ENCODE peak calls at places on chromosomes 2 and 18, in four cellular contexts. Q is psoas muscle, U is brain microvascular endothelial cell, W is tibial artery. I is an unnamed sample. For H3K27me3, the result is how much of the 10 kb centered on the place peaks cover.

GRCh38 chr2:64730551-64731305 is 77.0 kb upstream of the SERTAD2 start:
- DNase-seq in Q (peak), U (peak), W (peak), I (peak)

GRCh38 chr2:64988420-64989125 is 626 bp upstream of the SLC1A4 start:
- DNase-seq in Q (peak), U (peak), W (peak), I (peak)

GRCh38 chr18:14936313-14936712 is 188.3 kb downstream of the ANKRD30B start:
- DNase-seq in Q (no peak), U (no peak), W (no peak), I (no peak)

GRCh38 chr2:143034292-143035074 is 94.7 kb upstream of the ARHGAP15 start:
- DNase-seq in Q (no peak), U (peak), W (peak), I (peak)

GRCh38 chr18:72541871-72542690 is 2.1 kb downstream of the CBLN2 start:
- DNase-seq in Q (peak), U (no peak), W (no peak), I (peak)

GRCh38 chr2:225165052-225165451 is 122.8 kb upstream of the DOCK10 start:
- DNase-seq in Q (no peak), U (no peak), W (no peak), I (no peak)

GRCh38 chr2:2662847-2663356 is 331.8 kb upstream of the MYT1L start:
- DNase-seq in Q (no peak), U (no peak), W (no peak), I (no peak)

GRCh38 chr18:449374-449773 is 51.1 kb downstream of the COLEC12 start:
- DNase-seq in Q (peak), U (no peak), W (no peak), I (no peak)

GRCh38 chr2:29024882-29025430 is 43.9 kb downstream of the TOGARAM2 start:
- DNase-seq in Q (no peak), U (no peak), W (no peak), I (no peak)

GRCh38 chr18:57819671-57820460 is 16.8 kb upstream of the ATP8B1 start:
- DNase-seq in Q (peak), U (peak), W (peak), I (peak)

GRCh38 chr2:221572821-221573429 is 821 bp upstream of the EPHA4 start:
- DNase-seq in Q (peak), U (peak), W (peak), I (peak)

GRCh38 chr2:62565309-62565908 is 59.4 kb upstream of the TMEM17 start:
- DNase-seq in Q (no peak), U (no peak), W (no peak), I (no peak)

GRCh38 chr2:218517434-218518206 is 50.5 kb downstream of the USP37 start:
- DNase-seq in Q (no peak), U (peak), W (no peak), I (no peak)

GRCh38 chr18:31516432-31516831 is 18.5 kb downstream of the DSG2 start:
- DNase-seq in Q (no peak), U (no peak), W (no peak), I (no peak)

GRCh38 chr2:25401307-25402021 is 59.7 kb upstream of the DNMT3A start:
- DNase-seq in Q (no peak), U (no peak), W (no peak), I (no peak)

GRCh38 chr2:112494839-112495238 is 12.9 kb downstream of the TTL start:
- DNase-seq in Q (no peak), U (no peak), W (no peak), I (no peak)

GRCh38 chr2:220696280-220696669 is 875.8 kb downstream of the EPHA4 start:
- DNase-seq in Q (no peak), U (no peak), W (no peak), I (no peak)

GRCh38 chr2:229910832-229911412 is 10.9 kb downstream of the TRIP12 start:
- DNase-seq in Q (no peak), U (no peak), W (no peak), I (no peak)

GRCh38 chr2:31729442-31730092 is 148.8 kb upstream of the SRD5A2 start:
- DNase-seq in Q (no peak), U (peak), W (no peak), I (no peak)

GRCh38 chr18:23069481-23069880 is 65.8 kb upstream of the CABLES1 start:
- DNase-seq in Q (no peak), U (no peak), W (no peak), I (no peak)

GRCh38 chr2:38416296-38417036 is 39.4 kb upstream of the ATL2 start:
- DNase-seq in Q (no peak), U (no peak), W (no peak), I (peak)

GRCh38 chr2:232809349-232810124 is 33.2 kb upstream of the KCNJ13 start:
- DNase-seq in Q (peak), U (no peak), W (no peak), I (no peak)

GRCh38 chr2:217412299-217412698 is 552.4 kb upstream of the TNP1 start:
- DNase-seq in Q (no peak), U (no peak), W (no peak), I (no peak)

GRCh38 chr2:217412721-217413120 is 552.9 kb upstream of the TNP1 start:
- DNase-seq in Q (no peak), U (no peak), W (peak), I (no peak)

GRCh38 chr2:217413193-217413592 is 553.3 kb upstream of the TNP1 start:
- DNase-seq in Q (no peak), U (no peak), W (peak), I (no peak)

GRCh38 chr2:217415316-217415715 is 555.5 kb upstream of the TNP1 start:
- DNase-seq in Q (no peak), U (no peak), W (no peak), I (no peak)

GRCh38 chr2:217414429-217414828 is 554.6 kb upstream of the TNP1 start:
- DNase-seq in Q (no peak), U (no peak), W (no peak), I (no peak)
- H3K27me3 ChIP-seq in Q (under half), U (under half), W (under half), I (under half)

DNA sequence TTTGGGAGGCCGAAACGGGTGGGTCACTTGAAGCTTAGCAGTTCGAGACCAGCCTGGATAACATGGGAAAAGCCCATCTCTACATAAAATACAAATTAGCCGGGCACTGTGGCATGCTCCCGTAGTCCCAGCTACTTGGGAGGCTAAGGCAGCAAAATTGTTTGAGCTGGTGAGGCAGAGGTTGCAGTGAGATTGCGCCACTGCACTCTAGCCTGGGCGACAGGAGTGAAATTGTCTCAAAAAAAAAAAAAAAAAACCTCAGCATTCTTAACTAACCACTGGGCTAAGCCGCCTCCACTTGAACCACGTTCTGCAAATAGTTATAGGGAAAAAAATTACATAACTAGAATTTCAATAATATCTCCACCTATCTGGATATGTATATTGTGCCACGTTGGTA is 2.3 kb downstream of the FOXI3 start:
- DNase-seq in Q (no peak), U (no peak), W (no peak), I (no peak)
- H3K27me3 ChIP-seq in Q (under half), U (under half), W (half or more), I (half or more)

GRCh38 chr2:235661136-235661535 is 167.3 kb downstream of the AGAP1 start:
- DNase-seq in Q (no peak), U (no peak), W (no peak), I (no peak)

GRCh38 chr2:235660484-235661081 is 166.7 kb downstream of the AGAP1 start:
- DNase-seq in Q (no peak), U (no peak), W (no peak), I (no peak)

GRCh38 chr2:235661538-235661937 is 167.7 kb downstream of the AGAP1 start:
- DNase-seq in Q (no peak), U (no peak), W (no peak), I (no peak)

GRCh38 chr2:235659767-235660322 is 166.0 kb downstream of the AGAP1 start:
- DNase-seq in Q (no peak), U (peak), W (peak), I (peak)

DNA sequence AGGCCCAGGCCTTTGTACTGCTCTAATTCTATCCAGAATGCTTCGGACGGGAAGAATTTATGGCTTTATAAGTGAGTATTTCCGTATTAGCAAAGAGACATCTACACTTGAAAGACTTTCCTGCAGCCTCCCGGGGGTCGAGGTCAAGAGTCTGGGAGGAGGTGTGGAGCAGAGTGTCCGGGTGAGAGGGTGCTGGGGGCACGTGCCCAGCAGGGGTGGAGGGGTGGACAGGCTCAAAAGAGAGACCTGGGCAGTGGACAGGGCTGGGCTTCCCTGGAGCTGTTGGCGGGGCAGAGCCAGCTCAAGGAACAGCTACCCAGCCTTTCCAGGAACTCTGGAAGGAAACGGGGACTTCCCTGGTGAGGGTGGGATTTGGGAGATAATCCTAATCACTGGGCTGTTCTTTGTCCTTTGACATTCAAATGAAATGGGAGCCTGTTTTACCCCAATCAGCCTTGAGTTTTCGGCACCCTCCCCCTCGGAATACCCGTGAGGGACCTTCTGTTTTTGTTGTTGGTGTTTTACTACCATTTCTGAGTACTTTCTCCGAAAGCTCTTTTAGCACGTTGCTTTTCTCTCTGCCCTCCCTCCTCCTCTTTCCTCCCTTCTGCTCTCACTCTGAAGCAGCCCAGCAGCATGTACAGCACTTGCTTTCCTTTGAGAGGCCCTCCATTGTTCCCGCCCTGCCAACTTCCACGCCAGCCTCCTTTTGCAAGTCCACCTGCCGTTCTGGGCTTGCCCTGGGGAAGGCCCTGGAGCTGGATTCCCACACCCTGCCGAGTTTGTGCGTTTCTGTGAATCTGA is 164.7 kb downstream of the AGAP1 start:
- DNase-seq in Q (no peak), U (no peak), W (no peak), I (no peak)
- H3K27me3 ChIP-seq in Q (under half), U (under half), W (under half), I (under half)

DNA sequence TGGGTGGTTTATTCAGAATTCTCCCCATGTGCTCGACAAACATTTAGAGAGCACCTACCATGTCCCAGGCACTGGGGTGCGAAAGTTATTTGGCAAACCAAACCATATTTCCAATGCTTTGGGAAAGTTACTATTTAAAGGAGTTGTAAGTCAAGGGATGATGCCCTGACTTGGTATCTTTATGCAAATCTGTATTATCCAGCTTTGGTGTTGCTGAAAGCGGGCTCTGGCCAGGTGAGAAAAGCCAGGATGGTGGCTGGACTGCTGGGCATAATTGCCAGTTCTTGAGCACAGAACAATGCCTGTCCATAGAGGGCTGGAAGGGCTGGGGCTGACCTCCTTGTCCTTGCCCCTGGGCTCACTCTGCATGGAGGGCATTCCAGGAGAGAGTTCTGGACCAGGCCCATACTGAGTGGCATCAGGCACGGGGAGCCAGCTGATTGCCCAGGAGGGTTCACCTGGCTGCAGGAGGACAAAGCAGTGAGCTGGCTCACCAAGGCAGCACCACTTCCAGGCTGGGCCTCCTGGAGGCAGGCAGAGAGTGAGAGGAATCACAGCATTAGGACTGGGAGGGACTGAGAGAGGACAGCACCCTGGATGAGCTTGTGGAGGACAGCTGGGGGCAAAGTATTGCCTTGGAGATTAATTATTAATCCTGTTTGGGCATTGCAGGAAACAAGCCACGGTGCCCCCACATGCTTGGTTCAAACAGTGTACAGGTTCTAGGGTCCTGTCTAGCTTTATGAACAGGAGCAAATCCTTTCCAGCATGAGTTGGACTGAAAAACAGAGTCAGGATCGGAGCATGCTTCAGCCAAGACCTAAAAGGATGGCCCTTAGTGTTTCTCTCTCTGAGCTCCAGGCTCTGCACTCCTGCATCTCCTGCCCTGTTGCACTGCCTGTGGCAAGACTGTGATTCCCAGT is 7.1 kb downstream of the KHK start:
- DNase-seq in Q (peak), U (no peak), W (no peak), I (no peak)
- H3K27me3 ChIP-seq in Q (under half), U (under half), W (under half), I (under half)

DNA sequence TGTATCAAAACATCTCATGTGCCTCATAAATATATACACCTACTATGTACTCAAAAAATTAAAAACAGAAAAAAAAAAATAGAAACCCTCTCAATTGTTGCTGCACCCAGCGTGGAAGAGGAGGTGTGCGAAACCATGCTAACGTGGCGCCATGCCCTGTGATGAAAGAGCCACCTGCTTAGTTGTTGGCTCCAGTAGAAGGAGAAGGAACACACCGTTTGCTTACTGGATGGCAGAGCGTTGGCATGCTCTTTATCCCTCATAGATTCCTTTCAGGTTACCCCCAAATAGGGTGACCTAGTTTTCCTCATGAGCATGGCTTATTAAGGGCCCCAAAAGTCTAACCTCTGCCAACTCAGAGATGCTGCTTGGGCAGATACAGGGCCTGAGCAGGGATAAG is 332.1 kb downstream of the AGAP1 start:
- DNase-seq in Q (no peak), U (no peak), W (no peak), I (no peak)
- H3K27me3 ChIP-seq in Q (under half), U (under half), W (under half), I (under half)

GRCh38 chr2:15939556-15939853 is 845 bp upstream of the MYCN start:
- DNase-seq in Q (peak), U (no peak), W (no peak), I (peak)

GRCh38 chr2:15939854-15940660 is at the start of gene MYCN:
- DNase-seq in Q (peak), U (peak), W (peak), I (no peak)

GRCh38 chr2:15941970-15942710 is 1.8 kb downstream of the MYCN start:
- DNase-seq in Q (peak), U (no peak), W (no peak), I (no peak)

GRCh38 chr2:15941483-15941853 is 1.1 kb downstream of the MYCN start:
- DNase-seq in Q (no peak), U (no peak), W (no peak), I (no peak)

DNA sequence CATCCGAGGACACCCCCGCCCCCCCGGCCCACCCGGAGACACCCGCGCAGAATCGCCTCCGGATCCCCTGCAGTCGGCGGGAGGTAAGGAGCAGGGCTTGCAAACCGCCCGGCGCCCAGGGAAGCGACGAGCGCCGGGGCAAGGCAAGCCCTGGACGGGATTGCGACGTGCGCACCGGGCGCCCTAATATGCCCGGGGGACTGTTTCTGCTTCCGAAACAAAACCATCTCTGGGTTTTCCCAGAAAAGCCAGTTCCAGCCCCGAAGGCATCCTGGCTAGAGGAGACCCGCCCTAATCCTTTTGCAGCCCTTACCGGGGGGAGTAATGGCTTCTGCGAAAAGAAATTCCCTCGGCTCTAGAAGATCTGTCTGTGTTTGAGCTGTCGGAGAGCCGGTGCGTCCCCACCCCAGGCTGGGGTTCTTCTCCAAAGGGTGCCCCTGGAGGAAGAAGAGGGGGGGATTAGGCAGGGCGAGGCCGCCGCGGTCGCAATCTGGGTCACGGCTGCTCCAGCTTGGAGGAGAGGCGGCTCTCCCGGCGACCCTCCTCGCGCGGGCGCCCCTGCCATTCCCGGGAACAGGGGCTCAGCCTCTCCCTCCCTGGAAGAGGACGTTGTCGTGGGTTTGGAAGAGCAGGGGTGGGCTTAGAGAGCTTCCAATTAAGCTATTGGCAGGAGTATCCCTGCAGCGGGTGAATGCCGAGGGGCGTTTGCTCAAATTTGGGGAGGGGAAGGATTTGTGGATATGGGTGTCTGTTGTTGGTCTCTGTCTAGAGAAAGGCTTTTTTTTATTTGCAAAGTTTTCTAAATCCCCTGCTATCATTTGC is 522 bp downstream of the MYCN start:
- DNase-seq in Q (no peak), U (no peak), W (no peak), I (no peak)
- H3K27me3 ChIP-seq in Q (under half), U (half or more), W (half or more), I (half or more)

GRCh38 chr2:77571545-77571944 is 49.4 kb upstream of the LRRTM4 start:
- DNase-seq in Q (no peak), U (no peak), W (no peak), I (no peak)
- H3K27me3 ChIP-seq in Q (under half), U (under half), W (under half), I (under half)

I was measured in MG63.